ENCODE peak calls at places on chromosomes 12 and 14, in four cellular contexts. One of them, this sample, is unnamed.

GRCh38 chr14:86712727-86713126 is 1182.8 kb downstream of the FLRT2 start:
- DNase-seq in CD8-positive, alpha-beta T cell: no peak
- DNase-seq in left ventricle myocardium inferior: no peak
- DNase-seq in mucosa of descending colon: no peak
- DNase-seq in this sample: no peak

GRCh38 chr12:12977231-12977630 is 22.8 kb downstream of the HEBP1 start:
- DNase-seq in CD8-positive, alpha-beta T cell: no peak
- DNase-seq in left ventricle myocardium inferior: no peak
- DNase-seq in mucosa of descending colon: no peak
- DNase-seq in this sample: no peak

GRCh38 chr14:23776296-23776695 is 140.1 kb downstream of the DHRS2 start:
- DNase-seq in CD8-positive, alpha-beta T cell: no peak
- DNase-seq in left ventricle myocardium inferior: no peak
- DNase-seq in mucosa of descending colon: no peak
- DNase-seq in this sample: no peak

GRCh38 chr12:63929426-63929825 is 84.9 kb downstream of the SRGAP1 start:
- DNase-seq in CD8-positive, alpha-beta T cell: no peak
- DNase-seq in left ventricle myocardium inferior: no peak
- DNase-seq in mucosa of descending colon: no peak
- DNase-seq in this sample: no peak

GRCh38 chr14:94122438-94122837 is 7.0 kb downstream of the IFI27L2 start:
- DNase-seq in CD8-positive, alpha-beta T cell: no peak
- DNase-seq in left ventricle myocardium inferior: no peak
- DNase-seq in mucosa of descending colon: no peak
- DNase-seq in this sample: no peak

GRCh38 chr14:56708704-56709103 is 101.6 kb downstream of the OTX2 start:
- DNase-seq in CD8-positive, alpha-beta T cell: no peak
- DNase-seq in left ventricle myocardium inferior: no peak
- DNase-seq in mucosa of descending colon: no peak
- DNase-seq in this sample: no peak

GRCh38 chr12:6078378-6079083 is 45.9 kb downstream of the VWF start:
- DNase-seq in CD8-positive, alpha-beta T cell: no peak
- DNase-seq in left ventricle myocardium inferior: no peak
- DNase-seq in mucosa of descending colon: no peak
- DNase-seq in this sample: no peak

GRCh38 chr14:91891721-91892220 is 24.4 kb upstream of the TC2N start:
- DNase-seq in CD8-positive, alpha-beta T cell: no peak
- DNase-seq in left ventricle myocardium inferior: no peak
- DNase-seq in mucosa of descending colon: no peak
- DNase-seq in this sample: no peak

GRCh38 chr14:92392726-92393125 is 69.8 kb downstream of the SLC24A4 start:
- DNase-seq in CD8-positive, alpha-beta T cell: no peak
- DNase-seq in left ventricle myocardium inferior: no peak
- DNase-seq in mucosa of descending colon: no peak
- DNase-seq in this sample: no peak

GRCh38 chr12:65649126-65649525 is 175.2 kb upstream of the HMGA2 start:
- DNase-seq in CD8-positive, alpha-beta T cell: no peak
- DNase-seq in left ventricle myocardium inferior: no peak
- DNase-seq in mucosa of descending colon: no peak
- DNase-seq in this sample: no peak

GRCh38 chr14:21071225-21072041 is 1.3 kb downstream of the ARHGEF40 start:
- DNase-seq in CD8-positive, alpha-beta T cell: peak; percentile 32
- DNase-seq in left ventricle myocardium inferior: peak; percentile 91
- DNase-seq in mucosa of descending colon: peak; percentile 85
- DNase-seq in this sample: peak; percentile 89

GRCh38 chr14:92898732-92899131 is 24.2 kb upstream of the CHGA start:
- DNase-seq in CD8-positive, alpha-beta T cell: no peak
- DNase-seq in left ventricle myocardium inferior: no peak
- DNase-seq in mucosa of descending colon: no peak
- DNase-seq in this sample: no peak

GRCh38 chr12:115223322-115223721 is 539.3 kb upstream of the TBX3 start:
- DNase-seq in CD8-positive, alpha-beta T cell: no peak
- DNase-seq in left ventricle myocardium inferior: no peak
- DNase-seq in mucosa of descending colon: no peak
- DNase-seq in this sample: no peak

GRCh38 chr14:55123101-55123500 is 6.0 kb upstream of the LGALS3 start:
- DNase-seq in CD8-positive, alpha-beta T cell: no peak
- DNase-seq in left ventricle myocardium inferior: no peak
- DNase-seq in mucosa of descending colon: no peak
- DNase-seq in this sample: peak; percentile 56

GRCh38 chr12:53944907-53945847 is 6.5 kb downstream of the HOXC13 start:
- DNase-seq in CD8-positive, alpha-beta T cell: no peak
- DNase-seq in left ventricle myocardium inferior: no peak
- DNase-seq in mucosa of descending colon: no peak
- DNase-seq in this sample: no peak

GRCh38 chr12:116416161-116416560 is 138.7 kb upstream of the MED13L start:
- DNase-seq in CD8-positive, alpha-beta T cell: no peak
- DNase-seq in left ventricle myocardium inferior: no peak
- DNase-seq in mucosa of descending colon: no peak
- DNase-seq in this sample: no peak

GRCh38 chr12:3724096-3724805 is 28.7 kb downstream of the CRACR2A start:
- DNase-seq in CD8-positive, alpha-beta T cell: no peak
- DNase-seq in left ventricle myocardium inferior: no peak
- DNase-seq in mucosa of descending colon: no peak
- DNase-seq in this sample: no peak

GRCh38 chr14:67497716-67498115 is 9.2 kb upstream of the TMEM229B start:
- DNase-seq in CD8-positive, alpha-beta T cell: no peak
- DNase-seq in left ventricle myocardium inferior: no peak
- DNase-seq in mucosa of descending colon: no peak
- DNase-seq in this sample: no peak

GRCh38 chr12:75784591-75784990 is 247.0 kb downstream of the PHLDA1 start:
- DNase-seq in CD8-positive, alpha-beta T cell: no peak
- DNase-seq in left ventricle myocardium inferior: peak; percentile 30
- DNase-seq in mucosa of descending colon: no peak
- DNase-seq in this sample: no peak

GRCh38 chr12:8077207-8077606 is 4.9 kb upstream of the NECAP1 start:
- DNase-seq in CD8-positive, alpha-beta T cell: no peak
- DNase-seq in left ventricle myocardium inferior: no peak
- DNase-seq in mucosa of descending colon: no peak
- DNase-seq in this sample: no peak

GRCh38 chr12:41956353-41956752 is 188.3 kb downstream of the GXYLT1 start:
- DNase-seq in CD8-positive, alpha-beta T cell: no peak
- DNase-seq in left ventricle myocardium inferior: no peak
- DNase-seq in mucosa of descending colon: no peak
- DNase-seq in this sample: no peak

GRCh38 chr12:125185740-125186470 is 120.7 kb downstream of the AACS start:
- DNase-seq in CD8-positive, alpha-beta T cell: no peak
- DNase-seq in left ventricle myocardium inferior: peak; percentile 82
- DNase-seq in mucosa of descending colon: peak; percentile 87
- DNase-seq in this sample: no peak

GRCh38 chr14:53791116-53791515 is 165.5 kb downstream of the BMP4 start:
- DNase-seq in CD8-positive, alpha-beta T cell: no peak
- DNase-seq in left ventricle myocardium inferior: no peak
- DNase-seq in mucosa of descending colon: no peak
- DNase-seq in this sample: no peak

GRCh38 chr14:90235179-90235976 is 21.0 kb upstream of the PSMC1 start:
- DNase-seq in CD8-positive, alpha-beta T cell: peak; percentile 43
- DNase-seq in left ventricle myocardium inferior: peak; percentile 51
- DNase-seq in mucosa of descending colon: peak; percentile 76
- DNase-seq in this sample: peak; percentile 70

GRCh38 chr12:104815935-104816334 is 142.2 kb downstream of the SLC41A2 start:
- DNase-seq in CD8-positive, alpha-beta T cell: no peak
- DNase-seq in left ventricle myocardium inferior: no peak
- DNase-seq in mucosa of descending colon: no peak
- DNase-seq in this sample: no peak

GRCh38 chr12:58757422-58757821 is 162.9 kb downstream of the LRIG3 start:
- DNase-seq in CD8-positive, alpha-beta T cell: no peak
- DNase-seq in left ventricle myocardium inferior: no peak
- DNase-seq in mucosa of descending colon: no peak
- DNase-seq in this sample: no peak

GRCh38 chr12:56151672-56152131 is 685 bp upstream of the MYL6B start:
- DNase-seq in CD8-positive, alpha-beta T cell: peak; percentile 72
- DNase-seq in left ventricle myocardium inferior: no peak
- DNase-seq in mucosa of descending colon: peak; percentile 83
- DNase-seq in this sample: peak; percentile 73

GRCh38 chr12:56223571-56224101 is 506 bp upstream of the NABP2 start:
- DNase-seq in CD8-positive, alpha-beta T cell: no peak
- DNase-seq in left ventricle myocardium inferior: no peak
- DNase-seq in mucosa of descending colon: no peak
- DNase-seq in this sample: no peak

GRCh38 chr12:107593713-107594381 is 91.8 kb upstream of the PWP1 start:
- DNase-seq in CD8-positive, alpha-beta T cell: no peak
- DNase-seq in left ventricle myocardium inferior: no peak
- DNase-seq in mucosa of descending colon: no peak
- DNase-seq in this sample: no peak

GRCh38 chr12:124160102-124160501 is 134.8 kb upstream of the RFLNA start:
- DNase-seq in CD8-positive, alpha-beta T cell: no peak
- DNase-seq in left ventricle myocardium inferior: no peak
- DNase-seq in mucosa of descending colon: no peak
- DNase-seq in this sample: no peak

GRCh38 chr12:14995583-14996425 is 23.0 kb downstream of the PDE6H start:
- DNase-seq in CD8-positive, alpha-beta T cell: no peak
- DNase-seq in left ventricle myocardium inferior: no peak
- DNase-seq in mucosa of descending colon: no peak
- DNase-seq in this sample: no peak

GRCh38 chr12:104673294-104674062 is 216.7 kb downstream of the CHST11 start:
- DNase-seq in CD8-positive, alpha-beta T cell: no peak
- DNase-seq in left ventricle myocardium inferior: no peak
- DNase-seq in mucosa of descending colon: no peak
- DNase-seq in this sample: no peak

DNA sequence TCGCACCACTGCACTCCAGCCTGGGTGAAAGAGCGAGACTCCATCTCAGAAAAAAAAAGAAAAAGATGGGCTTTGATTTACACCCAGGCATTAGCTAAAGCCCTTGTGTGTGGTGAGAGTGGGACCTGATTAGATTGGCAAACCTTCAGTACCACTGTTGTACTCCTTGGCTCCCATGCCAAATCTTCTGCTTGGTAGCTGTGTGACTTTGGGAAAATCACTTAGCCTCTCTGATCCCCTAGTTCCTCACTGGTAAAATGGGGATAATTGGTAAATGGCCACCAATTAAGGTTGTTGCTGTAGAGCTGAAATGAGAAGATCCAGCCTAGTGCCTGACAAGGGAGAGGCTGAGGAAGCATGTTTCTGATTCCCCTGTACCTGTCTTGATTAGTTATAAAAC is 63.7 kb downstream of the SLC25A47 start:
- DNase-seq in CD8-positive, alpha-beta T cell: no peak
- DNase-seq in left ventricle myocardium inferior: no peak
- DNase-seq in mucosa of descending colon: no peak
- DNase-seq in this sample: no peak
- H3K4me3 ChIP-seq in CD8-positive, alpha-beta T cell: no peak overlapping the region
- H3K4me3 ChIP-seq in left ventricle myocardium inferior: no peak overlapping the region
- H3K4me3 ChIP-seq in mucosa of descending colon: no peak overlapping the region
- H3K4me3 ChIP-seq in this sample: no peak overlapping the region

GRCh38 chr14:36020120-36021029 is 156.1 kb downstream of the PTCSC3 start:
- DNase-seq in CD8-positive, alpha-beta T cell: no peak
- DNase-seq in left ventricle myocardium inferior: no peak
- DNase-seq in mucosa of descending colon: no peak
- DNase-seq in this sample: no peak
- H3K4me3 ChIP-seq in CD8-positive, alpha-beta T cell: no peak overlapping the region
- H3K4me3 ChIP-seq in left ventricle myocardium inferior: no peak overlapping the region
- H3K4me3 ChIP-seq in mucosa of descending colon: no peak overlapping the region
- H3K4me3 ChIP-seq in this sample: no peak overlapping the region

DNA sequence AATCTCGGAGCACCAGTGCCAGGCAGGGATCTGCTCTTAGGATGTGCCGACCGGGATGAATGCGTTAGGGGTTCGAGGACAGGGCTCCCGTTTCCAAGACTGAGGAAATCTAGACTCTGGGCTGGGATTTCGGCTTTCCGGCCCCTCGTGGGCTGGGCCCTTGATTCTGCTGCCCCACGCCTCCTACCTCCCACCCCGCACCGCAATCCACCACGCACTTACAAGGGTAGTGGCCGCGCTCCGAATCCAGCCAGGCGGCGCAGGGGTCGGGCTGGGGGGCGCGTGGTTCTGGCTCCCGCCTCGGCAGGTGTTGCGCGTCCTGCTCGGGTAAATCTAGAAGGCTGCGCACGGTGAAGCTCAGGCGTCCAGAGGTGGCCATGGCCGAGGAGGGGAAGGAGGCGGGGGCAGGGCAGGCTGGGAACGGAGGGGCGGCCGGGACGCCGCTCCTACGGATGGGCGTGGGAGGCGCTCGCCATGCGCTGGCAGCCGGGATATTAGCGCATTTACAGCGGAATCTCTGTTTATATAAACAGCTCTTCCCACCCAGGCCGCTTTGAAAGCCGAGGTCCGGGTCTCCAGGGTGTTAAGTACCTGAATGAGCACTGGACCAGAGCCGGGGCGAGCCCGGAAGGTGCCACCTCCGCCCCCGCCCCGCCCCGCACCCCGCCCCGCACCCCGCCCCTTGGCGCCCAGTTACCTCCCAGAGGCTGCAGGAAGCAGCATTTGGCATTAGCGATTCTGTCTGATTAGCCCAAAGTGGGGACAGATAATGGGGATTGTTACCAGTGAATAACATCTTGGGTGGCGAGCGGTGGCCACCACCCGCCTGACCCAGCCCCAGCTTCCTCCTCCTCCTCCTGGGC is at the start of gene NKX2-8:
- DNase-seq in CD8-positive, alpha-beta T cell: no peak
- DNase-seq in left ventricle myocardium inferior: no peak
- DNase-seq in mucosa of descending colon: no peak
- DNase-seq in this sample: no peak
- H3K4me3 ChIP-seq in CD8-positive, alpha-beta T cell: no peak within 1 kb of the TSS
- H3K4me3 ChIP-seq in left ventricle myocardium inferior: peak within 1 kb of the TSS; percentile 62
- H3K4me3 ChIP-seq in mucosa of descending colon: no peak within 1 kb of the TSS
- H3K4me3 ChIP-seq in this sample: peak within 1 kb of the TSS; percentile 48

GRCh38 chr12:130714591-130715149 is 1.4 kb downstream of the RIMBP2 start:
- DNase-seq in CD8-positive, alpha-beta T cell: no peak
- DNase-seq in left ventricle myocardium inferior: no peak
- DNase-seq in mucosa of descending colon: no peak
- DNase-seq in this sample: no peak
- H3K4me3 ChIP-seq in CD8-positive, alpha-beta T cell: no peak overlapping the region
- H3K4me3 ChIP-seq in left ventricle myocardium inferior: peak overlapping the region; percentile 54
- H3K4me3 ChIP-seq in mucosa of descending colon: no peak overlapping the region
- H3K4me3 ChIP-seq in this sample: peak overlapping the region; percentile 35

GRCh38 chr14:71933026-71933587 is 878 bp downstream of the RGS6 start:
- DNase-seq in CD8-positive, alpha-beta T cell: no peak
- DNase-seq in left ventricle myocardium inferior: no peak
- DNase-seq in mucosa of descending colon: no peak
- DNase-seq in this sample: no peak
- H3K4me3 ChIP-seq in CD8-positive, alpha-beta T cell: no peak overlapping the region
- H3K4me3 ChIP-seq in left ventricle myocardium inferior: peak overlapping the region; percentile 77
- H3K4me3 ChIP-seq in mucosa of descending colon: no peak overlapping the region
- H3K4me3 ChIP-seq in this sample: peak overlapping the region; percentile 67

GRCh38 chr14:97618917-97619690 is 821.9 kb downstream of the VRK1 start:
- DNase-seq in CD8-positive, alpha-beta T cell: no peak
- DNase-seq in left ventricle myocardium inferior: no peak
- DNase-seq in mucosa of descending colon: no peak
- DNase-seq in this sample: no peak
- H3K4me3 ChIP-seq in CD8-positive, alpha-beta T cell: no peak overlapping the region
- H3K4me3 ChIP-seq in left ventricle myocardium inferior: no peak overlapping the region
- H3K4me3 ChIP-seq in mucosa of descending colon: no peak overlapping the region
- H3K4me3 ChIP-seq in this sample: no peak overlapping the region

This sample was measured in right atrium auricular region.